ENCODE peak calls at places on chromosomes 4 and X, in seven cellular contexts. D, C, P, B, A, R and K are unnamed samples.

GRCh38 chrX:53674581-53674980 is 11.9 kb downstream of the HUWE1 start:
- DNase-seq in R (no peak), A (peak), B (no peak), P (no peak), C (no peak), D (no peak), K (no peak)

GRCh38 chrX:21479695-21480280 is 105.6 kb downstream of the CNKSR2 start:
- DNase-seq in D (no peak), A (peak), C (no peak), B (peak), R (no peak), P (peak), K (no peak)

GRCh38 chr4:102572452-102572851 is 71.3 kb downstream of the NFKB1 start:
- DNase-seq in P (no peak), B (no peak), C (no peak), R (no peak), A (no peak), D (no peak), K (no peak)

GRCh38 chr4:24024157-24024556 is 134.3 kb upstream of the PPARGC1A start:
- DNase-seq in C (no peak), D (no peak), A (no peak), P (no peak), B (no peak), R (no peak), K (no peak)

GRCh38 chr4:8378776-8379175 is 61.7 kb downstream of the ACOX3 start:
- DNase-seq in D (no peak), A (no peak), C (no peak), R (no peak), P (no peak), B (no peak), K (no peak)

GRCh38 chrX:63664741-63665140 is 120.3 kb downstream of the ARHGEF9 start:
- DNase-seq in A (no peak), C (no peak), B (no peak), P (no peak), R (no peak), D (no peak), K (no peak)

GRCh38 chrX:100085851-100086250 is 324.2 kb downstream of the PCDH19 start:
- DNase-seq in A (no peak), B (no peak), P (no peak), R (no peak), D (no peak), C (no peak), K (no peak)

GRCh38 chrX:143121471-143121870 is 95.7 kb downstream of the SPANXN4 start:
- DNase-seq in A (no peak), R (no peak), B (no peak), C (no peak), P (no peak), D (no peak), K (no peak)

GRCh38 chrX:41449615-41450014 is 2.5 kb downstream of the NYX start:
- DNase-seq in C (no peak), A (peak), P (peak), R (no peak), B (no peak), D (no peak), K (no peak)

GRCh38 chrX:70176938-70177533 is at the start of gene DGAT2L6:
- DNase-seq in B (no peak), A (no peak), P (no peak), D (no peak), R (no peak), C (no peak), K (no peak)

GRCh38 chrX:134375691-134376090 is 84.3 kb upstream of the HPRT1 start:
- DNase-seq in A (no peak), D (no peak), P (no peak), B (no peak), R (no peak), C (no peak), K (no peak)

GRCh38 chr4:126441173-126441810 is 1126.5 kb downstream of the FAT4 start:
- DNase-seq in D (no peak), R (no peak), C (no peak), A (no peak), P (peak), B (no peak), K (no peak)

GRCh38 chrX:53073115-53073581 is 9.0 kb upstream of the TSPYL2 start:
- DNase-seq in P (no peak), D (peak), B (no peak), A (no peak), C (no peak), R (no peak), K (no peak)

GRCh38 chrX:125404667-125405160 is 85.0 kb downstream of the TEX13C start:
- DNase-seq in A (no peak), P (no peak), D (no peak), C (no peak), R (no peak), B (no peak), K (no peak)

GRCh38 chrX:14027031-14027430 is 2.7 kb downstream of the GEMIN8 start:
- DNase-seq in B (peak), P (no peak), A (no peak), D (no peak), C (no peak), R (no peak), K (peak)

GRCh38 chrX:16612257-16612987 is 37.5 kb upstream of the S100G start:
- DNase-seq in C (no peak), D (no peak), P (no peak), A (no peak), B (no peak), R (no peak), K (no peak)

GRCh38 chr4:106010761-106011160 is 115.5 kb downstream of the NPNT start:
- DNase-seq in D (no peak), P (no peak), B (no peak), C (no peak), A (no peak), R (no peak), K (no peak)

GRCh38 chr4:1866095-1866755 is 5.0 kb upstream of the NSD2 start:
- DNase-seq in P (no peak), C (no peak), R (no peak), B (no peak), D (no peak), A (no peak), K (no peak)

GRCh38 chrX:37825225-37825842 is 22.0 kb downstream of the DYNLT3 start:
- DNase-seq in C (no peak), B (peak), P (peak), D (peak), A (peak), R (peak), K (no peak)

GRCh38 chr4:169225058-169225751 is 45.6 kb downstream of the SH3RF1 start:
- DNase-seq in P (no peak), R (no peak), A (peak), B (no peak), D (no peak), C (no peak), K (no peak)

GRCh38 chr4:120769227-120769626 is 153.3 kb downstream of the PRDM5 start:
- DNase-seq in P (no peak), D (no peak), C (no peak), R (no peak), B (no peak), A (peak), K (no peak)

GRCh38 chr4:163534056-163534455 is 39.6 kb downstream of the TMA16 start:
- DNase-seq in R (no peak), B (no peak), A (no peak), D (no peak), P (no peak), C (no peak), K (no peak)

GRCh38 chr4:112038861-112039260 is 106.4 kb upstream of the FAM241A start:
- DNase-seq in C (no peak), B (no peak), R (no peak), A (peak), D (no peak), P (no peak), K (no peak)

GRCh38 chr4:107862658-107863057 is 37.9 kb downstream of the SGMS2 start:
- DNase-seq in B (peak), P (no peak), D (no peak), R (no peak), C (no peak), A (peak), K (no peak)

GRCh38 chrX:105876658-105877057 is 54.3 kb downstream of the NRK start:
- DNase-seq in C (no peak), P (peak), A (no peak), B (no peak), R (no peak), D (no peak), K (no peak)

GRCh38 chrX:47210661-47211425 is 7.6 kb upstream of the CDK16 start:
- DNase-seq in P (no peak), D (no peak), A (no peak), B (no peak), C (no peak), R (no peak), K (no peak)

GRCh38 chrX:3939967-3940610 is 226.6 kb upstream of the PRKX start:
- DNase-seq in C (no peak), D (no peak), B (no peak), A (peak), P (peak), R (no peak), K (no peak)

GRCh38 chr4:94995684-94996394 is 238.1 kb downstream of the BMPR1B start:
- DNase-seq in D (no peak), R (no peak), C (no peak), B (no peak), A (no peak), P (peak), K (peak)

GRCh38 chr4:77172336-77172735 is 15.3 kb downstream of the CCNG2 start:
- DNase-seq in P (no peak), A (peak), R (no peak), D (no peak), C (no peak), B (no peak), K (no peak)

GRCh38 chr4:168723020-168723419 is 226.2 kb downstream of the PALLD start:
- DNase-seq in P (no peak), C (no peak), A (peak), R (no peak), B (no peak), D (no peak), K (no peak)

GRCh38 chrX:152912121-152912520 is 14.3 kb downstream of the ZNF185 start:
- DNase-seq in A (no peak), P (peak), B (no peak), R (no peak), D (no peak), C (no peak), K (no peak)

GRCh38 chrX:141375011-141375730 is 132.9 kb upstream of the SPANXC start:
- DNase-seq in P (peak), B (no peak), C (no peak), R (no peak), A (no peak), D (no peak), K (no peak)